ENCODE peak calls at places on chromosomes 5 and 9, in five cellular contexts. One of them, this sample, is unnamed. For H3K9me3, the result is how much of the 10 kb centered on the place peaks cover.

GRCh38 chr9:121721770-121722169 is 70.3 kb downstream of the DAB2IP start:
- DNase-seq in kidney: no peak
- DNase-seq in CD8-positive, alpha-beta memory T cell: no peak
- DNase-seq in heart left ventricle: peak
- DNase-seq in left lung: no peak
- DNase-seq in this sample: no peak

GRCh38 chr5:57441557-57441956 is 41.1 kb downstream of the ACTBL2 start:
- DNase-seq in heart left ventricle: no peak
- DNase-seq in kidney: no peak
- DNase-seq in CD8-positive, alpha-beta memory T cell: no peak
- DNase-seq in left lung: peak
- DNase-seq in this sample: no peak

GRCh38 chr5:179494774-179495173 is 55.6 kb upstream of the RUFY1 start:
- DNase-seq in left lung: no peak
- DNase-seq in kidney: no peak
- DNase-seq in heart left ventricle: no peak
- DNase-seq in CD8-positive, alpha-beta memory T cell: no peak
- DNase-seq in this sample: no peak

GRCh38 chr5:56255521-56255920 is 22.4 kb upstream of the ANKRD55 start:
- DNase-seq in CD8-positive, alpha-beta memory T cell: no peak
- DNase-seq in kidney: no peak
- DNase-seq in heart left ventricle: no peak
- DNase-seq in left lung: no peak
- DNase-seq in this sample: no peak

GRCh38 chr5:113270081-113270480 is 164.7 kb downstream of the TSSK1B start:
- DNase-seq in left lung: no peak
- DNase-seq in kidney: no peak
- DNase-seq in CD8-positive, alpha-beta memory T cell: no peak
- DNase-seq in heart left ventricle: no peak
- DNase-seq in this sample: no peak

GRCh38 chr5:150642567-150642927 is 2.1 kb downstream of the SYNPO start:
- DNase-seq in CD8-positive, alpha-beta memory T cell: no peak
- DNase-seq in kidney: peak
- DNase-seq in left lung: peak
- DNase-seq in heart left ventricle: peak
- DNase-seq in this sample: peak

GRCh38 chr5:10812218-10812617 is 51.2 kb upstream of the DAP start:
- DNase-seq in kidney: no peak
- DNase-seq in left lung: no peak
- DNase-seq in CD8-positive, alpha-beta memory T cell: no peak
- DNase-seq in heart left ventricle: no peak
- DNase-seq in this sample: no peak

GRCh38 chr5:167633931-167634341 is 657.5 kb upstream of the WWC1 start:
- DNase-seq in CD8-positive, alpha-beta memory T cell: no peak
- DNase-seq in left lung: no peak
- DNase-seq in kidney: no peak
- DNase-seq in heart left ventricle: no peak
- DNase-seq in this sample: no peak

GRCh38 chr5:81145329-81145728 is 87.8 kb upstream of the CKMT2 start:
- DNase-seq in heart left ventricle: no peak
- DNase-seq in CD8-positive, alpha-beta memory T cell: no peak
- DNase-seq in kidney: no peak
- DNase-seq in left lung: no peak
- DNase-seq in this sample: no peak

GRCh38 chr9:88198346-88198807 is 60.1 kb upstream of the SPATA31C2 start:
- DNase-seq in CD8-positive, alpha-beta memory T cell: no peak
- DNase-seq in heart left ventricle: no peak
- DNase-seq in kidney: no peak
- DNase-seq in left lung: no peak
- DNase-seq in this sample: no peak

GRCh38 chr9:129160712-129161533 is 17.1 kb downstream of the IER5L start:
- DNase-seq in heart left ventricle: no peak
- DNase-seq in kidney: no peak
- DNase-seq in left lung: no peak
- DNase-seq in CD8-positive, alpha-beta memory T cell: no peak
- DNase-seq in this sample: no peak

GRCh38 chr5:153463806-153464205 is 26.7 kb upstream of the GRIA1 start:
- DNase-seq in heart left ventricle: no peak
- DNase-seq in kidney: no peak
- DNase-seq in left lung: no peak
- DNase-seq in CD8-positive, alpha-beta memory T cell: no peak
- DNase-seq in this sample: no peak

GRCh38 chr9:130426883-130427282 is 17.9 kb upstream of the ASS1 start:
- DNase-seq in heart left ventricle: peak
- DNase-seq in left lung: no peak
- DNase-seq in CD8-positive, alpha-beta memory T cell: no peak
- DNase-seq in kidney: no peak
- DNase-seq in this sample: peak

DNA sequence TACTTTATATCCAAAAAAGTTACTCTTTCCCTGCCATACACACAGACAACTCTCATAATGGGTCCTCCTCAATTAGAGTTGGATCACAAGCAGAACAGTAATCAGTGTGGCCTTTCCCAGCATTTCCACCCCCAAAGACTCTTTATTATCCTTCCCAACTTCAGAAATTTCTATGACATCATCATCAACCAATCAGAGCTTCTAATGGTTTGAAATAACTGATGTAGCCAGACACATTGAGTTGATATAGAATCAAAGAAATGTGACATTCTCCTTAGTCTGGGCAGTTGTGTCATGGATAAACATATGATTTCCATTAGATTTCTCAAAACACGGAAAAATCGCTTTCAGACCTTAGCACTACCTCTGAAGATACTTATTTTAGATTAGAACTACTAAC is 75.7 kb upstream of the NFIB start:
- DNase-seq in left lung: no peak
- DNase-seq in CD8-positive, alpha-beta memory T cell: no peak
- DNase-seq in heart left ventricle: no peak
- DNase-seq in kidney: no peak
- DNase-seq in this sample: no peak
- H3K27ac ChIP-seq in left lung: no peak
- H3K27ac ChIP-seq in CD8-positive, alpha-beta memory T cell: no peak
- H3K27ac ChIP-seq in heart left ventricle: no peak
- H3K27ac ChIP-seq in kidney: no peak
- H3K27ac ChIP-seq in this sample: no peak

GRCh38 chr5:145375521-145375920 is 459.6 kb downstream of the PRELID2 start:
- DNase-seq in left lung: no peak
- DNase-seq in CD8-positive, alpha-beta memory T cell: no peak
- DNase-seq in heart left ventricle: no peak
- DNase-seq in kidney: no peak
- DNase-seq in this sample: no peak
- H3K9me3 ChIP-seq in left lung: half or more
- H3K9me3 ChIP-seq in CD8-positive, alpha-beta memory T cell: under half
- H3K9me3 ChIP-seq in heart left ventricle: under half
- H3K9me3 ChIP-seq in kidney: under half
- H3K9me3 ChIP-seq in this sample: under half

GRCh38 chr5:5314626-5315025 is 107.9 kb upstream of the ICE1 start:
- DNase-seq in kidney: no peak
- DNase-seq in CD8-positive, alpha-beta memory T cell: no peak
- DNase-seq in left lung: no peak
- DNase-seq in heart left ventricle: no peak
- DNase-seq in this sample: no peak

GRCh38 chr5:5317976-5318375 is 104.5 kb upstream of the ICE1 start:
- DNase-seq in kidney: no peak
- DNase-seq in CD8-positive, alpha-beta memory T cell: no peak
- DNase-seq in heart left ventricle: no peak
- DNase-seq in left lung: no peak
- DNase-seq in this sample: no peak

GRCh38 chr5:5315068-5315835 is 107.2 kb upstream of the ICE1 start:
- DNase-seq in kidney: no peak
- DNase-seq in left lung: no peak
- DNase-seq in CD8-positive, alpha-beta memory T cell: no peak
- DNase-seq in heart left ventricle: no peak
- DNase-seq in this sample: no peak

GRCh38 chr5:5314166-5314565 is 108.3 kb upstream of the ICE1 start:
- DNase-seq in heart left ventricle: no peak
- DNase-seq in kidney: no peak
- DNase-seq in left lung: no peak
- DNase-seq in CD8-positive, alpha-beta memory T cell: no peak
- DNase-seq in this sample: no peak

DNA sequence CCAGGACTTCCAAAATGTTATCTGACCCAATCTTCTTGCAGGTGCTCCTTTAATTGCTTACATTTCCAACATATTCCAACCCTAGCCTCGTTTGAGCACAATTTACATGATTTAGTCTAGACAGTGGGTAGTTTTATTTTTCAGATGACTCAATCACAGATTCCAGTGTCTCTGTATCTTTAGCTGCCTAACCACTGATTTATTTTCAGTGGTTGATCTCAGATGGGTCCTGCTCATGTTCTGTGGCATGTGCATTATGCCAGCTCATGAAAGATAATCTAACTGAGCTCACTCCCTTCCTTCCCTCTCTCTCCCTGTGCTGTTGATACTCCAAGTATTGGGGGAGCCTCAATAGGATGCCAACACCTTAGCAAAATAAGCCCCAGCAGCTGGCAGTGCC is 106.1 kb upstream of the ICE1 start:
- DNase-seq in kidney: no peak
- DNase-seq in CD8-positive, alpha-beta memory T cell: no peak
- DNase-seq in left lung: no peak
- DNase-seq in heart left ventricle: no peak
- DNase-seq in this sample: no peak
- H3K27ac ChIP-seq in kidney: no peak
- H3K27ac ChIP-seq in CD8-positive, alpha-beta memory T cell: no peak
- H3K27ac ChIP-seq in left lung: peak
- H3K27ac ChIP-seq in heart left ventricle: no peak
- H3K27ac ChIP-seq in this sample: peak

DNA sequence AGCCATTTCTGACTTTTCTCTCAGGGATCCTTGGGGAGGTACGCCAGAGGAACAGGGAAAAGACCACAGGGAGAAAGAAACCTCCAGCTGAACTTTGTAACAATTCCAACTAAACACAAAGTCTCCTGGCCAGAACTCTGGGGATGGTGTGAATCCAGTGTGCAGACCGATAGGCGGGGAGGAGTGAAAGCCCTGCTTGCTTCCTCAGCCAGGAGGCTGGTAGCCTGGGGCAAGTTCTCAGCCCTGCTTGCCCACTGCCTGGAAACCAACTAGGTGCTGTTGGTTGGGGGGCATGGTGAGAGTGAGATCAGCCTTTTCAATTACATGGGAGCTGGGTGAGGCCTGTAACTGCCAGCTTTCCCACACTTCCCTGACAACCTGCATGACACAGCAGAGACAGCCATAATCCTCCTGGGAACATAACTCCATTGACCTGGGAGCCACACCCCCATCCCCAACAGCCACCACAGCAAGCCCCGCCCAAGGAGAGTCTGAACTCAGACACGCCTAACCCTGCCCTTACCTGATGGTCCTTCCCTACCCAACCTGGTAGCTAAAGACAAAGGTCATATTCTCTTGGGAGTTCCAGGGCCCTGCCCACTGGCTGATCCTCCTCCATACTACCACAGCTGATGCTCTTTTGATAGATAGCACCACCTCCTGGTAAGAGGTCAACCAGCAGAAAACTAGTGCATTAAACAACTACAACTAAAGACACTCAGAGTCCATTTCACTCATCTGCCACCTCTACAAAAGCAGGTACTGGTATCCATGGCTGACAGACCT is 100.1 kb upstream of the TNFAIP8 start:
- DNase-seq in CD8-positive, alpha-beta memory T cell: no peak
- DNase-seq in left lung: no peak
- DNase-seq in kidney: no peak
- DNase-seq in heart left ventricle: no peak
- DNase-seq in this sample: no peak
- H3K9me3 ChIP-seq in CD8-positive, alpha-beta memory T cell: under half
- H3K9me3 ChIP-seq in left lung: under half
- H3K9me3 ChIP-seq in kidney: under half
- H3K9me3 ChIP-seq in heart left ventricle: under half
- H3K9me3 ChIP-seq in this sample: under half

GRCh38 chr9:27412081-27412480 is 112.0 kb upstream of the IFNK start:
- DNase-seq in left lung: no peak
- DNase-seq in heart left ventricle: no peak
- DNase-seq in kidney: no peak
- DNase-seq in CD8-positive, alpha-beta memory T cell: no peak
- DNase-seq in this sample: no peak

GRCh38 chr9:27408523-27408922 is 111.6 kb upstream of the EQTN start:
- DNase-seq in CD8-positive, alpha-beta memory T cell: no peak
- DNase-seq in kidney: no peak
- DNase-seq in heart left ventricle: no peak
- DNase-seq in left lung: no peak
- DNase-seq in this sample: no peak

GRCh38 chr9:27412963-27413362 is 111.1 kb upstream of the IFNK start:
- DNase-seq in left lung: no peak
- DNase-seq in heart left ventricle: no peak
- DNase-seq in CD8-positive, alpha-beta memory T cell: no peak
- DNase-seq in kidney: no peak
- DNase-seq in this sample: no peak

GRCh38 chr9:27414215-27414731 is 109.8 kb upstream of the IFNK start:
- DNase-seq in heart left ventricle: peak
- DNase-seq in kidney: peak
- DNase-seq in CD8-positive, alpha-beta memory T cell: no peak
- DNase-seq in left lung: no peak
- DNase-seq in this sample: peak

DNA sequence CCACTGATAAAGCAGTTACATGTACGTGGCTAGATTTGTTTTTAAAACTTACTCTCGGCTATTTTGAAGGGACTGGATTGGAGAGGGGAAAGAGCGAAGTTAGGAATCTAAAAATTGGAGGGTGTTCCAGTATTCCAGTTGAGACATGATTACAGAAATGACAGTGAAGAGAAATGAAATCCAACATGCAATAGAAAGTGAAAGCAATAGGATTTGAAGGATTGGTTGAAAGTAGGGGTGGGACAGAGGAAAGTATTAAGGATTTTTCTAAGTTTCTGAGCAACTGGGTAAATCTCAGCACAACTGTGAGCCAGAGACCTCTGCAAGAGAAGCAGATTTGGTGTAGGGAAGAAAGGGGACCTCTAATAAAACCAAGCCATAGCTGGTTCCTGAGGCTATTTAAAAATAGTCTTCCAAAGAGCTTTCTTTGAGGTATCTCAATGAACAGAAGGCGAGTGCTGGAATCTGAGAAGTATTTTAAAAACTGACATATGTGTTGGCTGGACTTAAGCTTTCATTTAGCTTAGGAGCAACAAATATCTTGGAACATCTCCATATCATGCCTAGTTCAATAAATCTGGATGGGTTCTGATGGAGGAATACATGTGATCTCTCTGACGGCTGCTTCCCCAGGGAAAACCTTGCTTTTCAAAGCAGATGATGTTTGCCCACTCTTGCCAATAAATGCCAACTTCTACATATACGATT is 110.4 kb upstream of the IFNK start:
- DNase-seq in left lung: no peak
- DNase-seq in CD8-positive, alpha-beta memory T cell: no peak
- DNase-seq in heart left ventricle: no peak
- DNase-seq in kidney: no peak
- DNase-seq in this sample: no peak
- H3K27ac ChIP-seq in left lung: peak
- H3K27ac ChIP-seq in CD8-positive, alpha-beta memory T cell: no peak
- H3K27ac ChIP-seq in heart left ventricle: peak
- H3K27ac ChIP-seq in kidney: peak
- H3K27ac ChIP-seq in this sample: no peak

GRCh38 chr9:15374310-15374709 is 48.4 kb upstream of the SNAPC3 start:
- DNase-seq in left lung: no peak
- DNase-seq in kidney: no peak
- DNase-seq in CD8-positive, alpha-beta memory T cell: no peak
- DNase-seq in heart left ventricle: no peak
- DNase-seq in this sample: no peak
- H3K9me3 ChIP-seq in left lung: under half
- H3K9me3 ChIP-seq in kidney: under half
- H3K9me3 ChIP-seq in CD8-positive, alpha-beta memory T cell: under half
- H3K9me3 ChIP-seq in heart left ventricle: under half
- H3K9me3 ChIP-seq in this sample: under half

GRCh38 chr9:77277719-77278118 is 100.4 kb downstream of the VPS13A start:
- DNase-seq in kidney: no peak
- DNase-seq in left lung: no peak
- DNase-seq in heart left ventricle: no peak
- DNase-seq in CD8-positive, alpha-beta memory T cell: no peak
- DNase-seq in this sample: no peak
- H3K27ac ChIP-seq in kidney: no peak
- H3K27ac ChIP-seq in left lung: no peak
- H3K27ac ChIP-seq in heart left ventricle: no peak
- H3K27ac ChIP-seq in CD8-positive, alpha-beta memory T cell: no peak
- H3K27ac ChIP-seq in this sample: no peak

This sample was measured in psoas muscle.